ENCODE peak calls at places on chromosomes 1 and 21, in nine cellular contexts. R is CD8-positive, alpha-beta memory T cell; O is right cardiac atrium; B is adrenal gland; F is fibroblast of lung; L is colonic mucosa; K is AG04450; N is K562; M is gastrocnemius medialis. V is an unnamed sample.

GRCh38 chr1:11134352-11135266 is 34.9 kb upstream of the EXOSC10 start:
- DNase-seq in M (peak; percentile 17), F (peak; percentile 34), R (no peak), O (no peak), L (no peak), K (peak; percentile 39), B (peak; percentile 31), N (no peak), V (no peak)

GRCh38 chr1:235911876-235912275 is 45.2 kb upstream of the LYST start:
- DNase-seq in L (no peak), F (no peak), B (no peak), K (no peak), N (no peak), M (no peak), R (no peak), O (no peak), V (no peak)

GRCh38 chr1:34108269-34108668 is 56.8 kb downstream of the CSMD2 start:
- DNase-seq in K (no peak), B (no peak), F (no peak), O (no peak), L (no peak), N (no peak), M (no peak), R (no peak), V (peak; percentile 25)

GRCh38 chr1:156692958-156693857 is 12.2 kb downstream of the CRABP2 start:
- DNase-seq in N (peak; percentile 80), R (peak; percentile 22), O (peak; percentile 46), K (no peak), F (no peak), B (no peak), L (no peak), M (no peak), V (peak; percentile 84)

GRCh38 chr1:182135946-182136345 is 74.4 kb upstream of the ZNF648 start:
- DNase-seq in N (no peak), B (no peak), F (no peak), M (no peak), O (no peak), K (no peak), L (no peak), R (no peak), V (no peak)

GRCh38 chr1:114113801-114114750 is 39.6 kb downstream of the SYT6 start:
- DNase-seq in O (peak; percentile 63), K (no peak), N (peak; percentile 54), F (no peak), L (no peak), R (no peak), M (peak; percentile 24), B (peak; percentile 33), V (no peak)

GRCh38 chr21:44762221-44763049 is 39.2 kb downstream of the UBE2G2 start:
- DNase-seq in L (no peak), O (no peak), K (no peak), B (no peak), N (no peak), F (no peak), R (no peak), M (no peak), V (no peak)

GRCh38 chr1:147243228-147243685 is 773 bp downstream of the CHD1L start:
- DNase-seq in N (no peak), B (no peak), O (peak; percentile 69), F (no peak), K (no peak), L (peak; percentile 47), R (no peak), M (no peak), V (no peak)

GRCh38 chr1:10841059-10841458 is 44.6 kb upstream of the CASZ1 start:
- DNase-seq in F (no peak), K (no peak), N (no peak), L (no peak), M (no peak), O (no peak), R (no peak), B (no peak), V (no peak)

GRCh38 chr1:36136535-36136934 is 11.5 kb upstream of the COL8A2 start:
- DNase-seq in M (peak; percentile 62), L (no peak), O (peak; percentile 48), F (peak; percentile 80), R (no peak), N (no peak), K (peak; percentile 63), B (peak; percentile 90), V (no peak)

GRCh38 chr1:22729921-22730320 is 19.3 kb downstream of the EPHB2 start:
- DNase-seq in K (no peak), R (no peak), O (no peak), M (no peak), F (no peak), B (no peak), N (no peak), L (no peak), V (no peak)

GRCh38 chr1:69911301-69911801 is 294.0 kb downstream of the LRRC40 start:
- DNase-seq in K (peak; percentile 3), R (no peak), M (no peak), F (peak; percentile 86), B (no peak), N (no peak), L (no peak), O (no peak), V (peak; percentile 92)

GRCh38 chr1:116163533-116163932 is 52.3 kb downstream of the MAB21L3 start:
- DNase-seq in R (no peak), B (no peak), M (no peak), F (no peak), K (no peak), L (peak; percentile 6), O (no peak), N (no peak), V (no peak)

GRCh38 chr1:180098242-180098995 is 56.2 kb upstream of the QSOX1 start:
- DNase-seq in L (no peak), B (no peak), N (no peak), O (no peak), K (peak; percentile 92), F (peak; percentile 97), M (no peak), R (no peak), V (no peak)

GRCh38 chr1:88462481-88463261 is 221.4 kb upstream of the PKN2 start:
- DNase-seq in O (peak; percentile 71), N (no peak), L (no peak), F (peak; percentile 46), B (no peak), R (no peak), K (no peak), M (no peak), V (peak; percentile 49)
- H3K4me3 ChIP-seq in O (peak overlapping the region; percentile 61), N (no peak overlapping the region), L (peak overlapping the region; percentile 16), F (peak overlapping the region; percentile 44), B (peak overlapping the region; percentile 54), R (no peak overlapping the region), K (peak overlapping the region; percentile 56), M (peak overlapping the region; percentile 33), V (peak overlapping the region; percentile 36)

GRCh38 chr1:205172729-205173366 is 38.7 kb downstream of the DSTYK start:
- DNase-seq in F (peak; percentile 96), B (no peak), O (no peak), M (no peak), L (no peak), K (peak; percentile 89), N (peak; percentile 42), R (no peak), V (peak; percentile 86)
- H3K4me3 ChIP-seq in F (no peak overlapping the region), B (no peak overlapping the region), O (no peak overlapping the region), M (no peak overlapping the region), L (no peak overlapping the region), K (no peak overlapping the region), N (no peak overlapping the region), R (no peak overlapping the region), V (no peak overlapping the region)

GRCh38 chr1:6621429-6622391 is 3.0 kb upstream of the THAP3 start:
- DNase-seq in F (no peak), N (no peak), K (no peak), O (no peak), B (no peak), R (no peak), M (no peak), L (no peak), V (no peak)

GRCh38 chr1:6624712-6625578 is at the start of gene THAP3:
- DNase-seq in B (peak; percentile 91), R (peak; percentile 84), M (peak; percentile 83), F (peak; percentile 93), L (peak; percentile 92), O (peak; percentile 96), N (peak; percentile 93), K (no peak), V (peak; percentile 91)

GRCh38 chr1:6622396-6623152 is 2.1 kb upstream of the THAP3 start:
- DNase-seq in K (no peak), N (no peak), M (no peak), F (no peak), O (no peak), L (no peak), R (no peak), B (no peak), V (no peak)

GRCh38 chr1:6625579-6626149 is 996 bp downstream of the THAP3 start:
- DNase-seq in F (peak; percentile 69), K (no peak), M (no peak), R (peak; percentile 10), N (no peak), O (no peak), B (peak; percentile 39), L (peak; percentile 44), V (peak; percentile 56)

DNA sequence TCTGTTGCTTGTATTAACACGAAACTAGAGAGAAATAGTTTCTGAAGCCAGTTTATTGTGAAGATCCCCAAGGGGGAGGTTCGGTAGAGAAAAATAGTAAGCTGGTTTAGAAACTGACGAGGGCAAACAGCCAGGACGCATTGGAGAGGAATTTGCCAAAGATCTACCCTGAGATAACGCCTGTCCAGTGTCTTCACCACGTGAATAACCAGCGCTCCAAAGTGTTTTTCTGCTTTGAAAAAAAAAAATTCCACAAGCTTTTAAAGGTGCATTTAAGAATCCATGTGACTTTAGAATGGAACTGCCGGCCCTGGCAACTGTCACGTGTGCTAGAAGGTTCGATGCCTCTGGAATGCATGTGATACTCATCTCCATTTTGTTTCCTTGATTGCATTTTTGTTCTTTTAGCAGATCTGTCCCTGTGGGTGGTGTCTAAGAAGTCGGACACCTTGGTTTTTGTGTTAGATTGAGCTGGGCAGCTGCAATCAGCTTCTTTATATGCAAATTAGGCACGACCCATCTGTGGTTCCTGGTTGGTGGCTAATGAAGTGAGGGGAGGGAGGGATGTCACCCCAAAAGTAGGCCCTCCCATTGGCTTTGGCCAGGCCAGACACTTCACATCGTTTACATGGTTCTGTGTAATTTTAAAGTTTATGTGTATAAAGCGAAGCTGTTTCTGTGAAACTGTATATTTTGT is 1.3 kb upstream of the THAP3 start:
- DNase-seq in B (peak; percentile 60), K (no peak), R (no peak), O (no peak), N (no peak), F (no peak), M (no peak), L (no peak), V (no peak)
- H3K4me3 ChIP-seq in B (no peak overlapping the region), K (no peak overlapping the region), R (no peak overlapping the region), O (no peak overlapping the region), N (no peak overlapping the region), F (no peak overlapping the region), M (no peak overlapping the region), L (no peak overlapping the region), V (no peak overlapping the region)

GRCh38 chr1:84214115-84214956 is 70.3 kb downstream of the PRKACB start:
- DNase-seq in L (no peak), F (no peak), K (no peak), B (no peak), R (no peak), O (no peak), M (no peak), N (no peak), V (no peak)

DNA sequence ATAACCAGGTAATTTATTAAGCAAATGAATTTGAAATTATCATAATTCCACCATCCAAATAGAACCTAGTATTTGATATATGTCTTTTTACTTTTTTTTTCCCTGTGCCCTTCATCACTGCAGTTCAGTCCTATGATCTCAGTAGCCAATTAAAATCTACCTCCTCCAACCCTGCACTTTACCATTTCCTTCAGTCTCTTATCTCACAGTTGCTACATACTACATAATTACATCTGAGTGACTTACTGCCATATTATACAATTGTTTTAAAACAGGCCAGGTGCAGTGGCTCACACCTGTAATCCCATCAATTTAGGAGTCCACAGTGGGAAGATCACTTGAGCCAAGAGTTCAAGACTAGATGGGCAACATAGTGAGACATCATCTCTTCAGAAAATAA is 73.2 kb downstream of the PRKACB start:
- DNase-seq in M (no peak), R (no peak), F (no peak), L (no peak), O (no peak), K (no peak), N (no peak), B (no peak), V (no peak)
- H3K4me3 ChIP-seq in M (no peak overlapping the region), R (no peak overlapping the region), F (no peak overlapping the region), L (no peak overlapping the region), O (no peak overlapping the region), K (no peak overlapping the region), N (no peak overlapping the region), B (no peak overlapping the region), V (no peak overlapping the region)